ENCODE peak calls at places on chromosomes 7 and 10, in ten cellular contexts. L is stimulated activated CD4-positive, alpha-beta T cell treated with anti-CD3 and anti-CD28 coated beads, Interleukin-4, amount 100 ng/mL, for 24 hours; X is T47D; A is COR-L47; V is CD8-positive, alpha-beta T cell; S is activated T-helper 1 cell treated with anti-CD3 and anti-CD28 coated beads, Interleukin-12 subunit alpha, Interleukin-12 subunit beta, Interleukin-2, Interleukin-4 antibody, amounts not matched to agents 30 ng/mL and 10 ng/mL and 1 ng/mL, durations not matched to agents 14 hours and 24 hours and 36 hours; R is MG63; B is OCI-M1; H is heart right ventricle; C is NCI-H82. K is an unnamed sample.

GRCh38 chr7:107697246-107698044 is 36.8 kb downstream of the SLC26A4 start:
- DNase-seq in L (no peak), X (no peak), A (peak), V (no peak), S (no peak), R (no peak), B (no peak), H (no peak), C (peak), K (no peak)

GRCh38 chr10:60618861-60619260 is 159.4 kb upstream of the CDK1 start:
- DNase-seq in L (no peak), X (no peak), A (no peak), V (no peak), S (no peak), R (no peak), B (peak), H (no peak), C (no peak), K (no peak)

GRCh38 chr10:29377333-29377961 is 88.6 kb downstream of the LYZL1 start:
- DNase-seq in L (no peak), X (peak), A (no peak), V (no peak), S (no peak), R (no peak), B (peak), H (no peak), C (peak), K (peak)

GRCh38 chr10:129096340-129096984 is 370.6 kb upstream of the MGMT start:
- DNase-seq in L (no peak), X (no peak), A (no peak), V (no peak), S (no peak), R (peak), B (no peak), H (no peak), C (no peak), K (no peak)

GRCh38 chr10:5530846-5531557 is 6.2 kb downstream of the CALML3 start:
- DNase-seq in L (no peak), X (no peak), A (no peak), V (no peak), S (no peak), R (no peak), B (no peak), H (no peak), C (no peak), K (no peak)

GRCh38 chr10:90849956-90850749 is 7.7 kb downstream of the HTR7 start:
- DNase-seq in L (no peak), X (no peak), A (no peak), V (no peak), S (no peak), R (no peak), B (no peak), H (no peak), C (peak), K (no peak)

GRCh38 chr10:100894033-100894432 is 18.7 kb upstream of the SLF2 start:
- DNase-seq in L (no peak), X (no peak), A (no peak), V (no peak), S (no peak), R (no peak), B (no peak), H (no peak), C (no peak), K (no peak)

GRCh38 chr7:151759591-151760042 is 117.3 kb downstream of the PRKAG2 start:
- DNase-seq in L (peak), X (peak), A (peak), V (peak), S (peak), R (peak), B (peak), H (no peak), C (peak), K (peak)